ENCODE peak calls at places on chromosomes 6 and 20, in four cellular contexts. Q, M, I and E are unnamed samples.

GRCh38 chr6:126672654-126673053 is 332.7 kb downstream of the CENPW start:
- DNase-seq in M (no peak), I (no peak), Q (peak), E (no peak)

GRCh38 chr6:9292975-9293374 is 857.6 kb upstream of the SLC35B3 start:
- DNase-seq in M (no peak), I (no peak), Q (peak), E (no peak)

GRCh38 chr6:131210469-131210868 is 75.2 kb downstream of the AKAP7 start:
- DNase-seq in I (no peak), Q (no peak), M (no peak), E (no peak)

GRCh38 chr6:113103618-113104390 is 753.3 kb upstream of the MARCKS start:
- DNase-seq in Q (peak), M (no peak), I (no peak), E (no peak)

GRCh38 chr6:20575125-20575524 is 40.9 kb downstream of the CDKAL1 start:
- DNase-seq in M (no peak), I (no peak), Q (no peak), E (no peak)

GRCh38 chr20:53609501-53610445 is 16.1 kb upstream of the ZNF217 start:
- DNase-seq in Q (peak), I (no peak), M (peak), E (no peak)

GRCh38 chr6:167469101-167469500 is 144.2 kb downstream of the TTLL2 start:
- DNase-seq in I (no peak), M (no peak), Q (no peak), E (no peak)

GRCh38 chr20:16283307-16283706 is 289.9 kb downstream of the KIF16B start:
- DNase-seq in I (no peak), M (no peak), Q (no peak), E (no peak)

GRCh38 chr6:19450651-19451050 is 386.5 kb upstream of the ID4 start:
- DNase-seq in I (no peak), M (no peak), Q (no peak), E (no peak)

GRCh38 chr6:20318851-20319387 is 82.8 kb upstream of the E2F3 start:
- DNase-seq in Q (no peak), M (no peak), I (no peak), E (no peak)

GRCh38 chr6:17987576-17988421 is at the start of gene KIF13A:
- DNase-seq in Q (peak), M (peak), I (no peak), E (peak)

GRCh38 chr20:1283522-1284210 is 17.6 kb downstream of the SNPH start:
- DNase-seq in M (no peak), Q (no peak), I (no peak), E (no peak)

GRCh38 chr20:23820493-23820892 is 6.0 kb downstream of the CST2 start:
- DNase-seq in M (no peak), Q (no peak), I (no peak), E (no peak)

GRCh38 chr20:18738055-18738454 is 75.5 kb upstream of the SCP2D1 start:
- DNase-seq in Q (peak), I (no peak), M (peak), E (no peak)

GRCh38 chr6:155050311-155050710 is 55.2 kb downstream of the TIAM2 start:
- DNase-seq in I (no peak), Q (no peak), M (no peak), E (no peak)

GRCh38 chr6:35142578-35142977 is 1.4 kb upstream of the TCP11 start:
- DNase-seq in M (peak), I (no peak), Q (no peak), E (no peak)

GRCh38 chr20:17570347-17571152 is 675 bp downstream of the DSTN start:
- DNase-seq in I (peak), M (peak), Q (peak), E (no peak)

GRCh38 chr6:99096186-99096585 is 148.4 kb upstream of the FBXL4 start:
- DNase-seq in Q (no peak), I (no peak), M (no peak), E (no peak)

GRCh38 chr6:12012566-12013367 is 655 bp downstream of the HIVEP1 start:
- DNase-seq in Q (peak), I (no peak), M (peak), E (peak)

GRCh38 chr6:78835817-78836216 is 31.5 kb upstream of the IRAK1BP1 start:
- DNase-seq in M (peak), I (no peak), Q (peak), E (no peak)

GRCh38 chr6:2684059-2684749 is 66.5 kb downstream of the MYLK4 start:
- DNase-seq in M (no peak), I (peak), Q (peak), E (no peak)

GRCh38 chr6:143294265-143294664 is 156.2 kb downstream of the ADAT2 start:
- DNase-seq in M (no peak), Q (no peak), I (no peak), E (no peak)

GRCh38 chr6:100460650-100461204 is 4.0 kb downstream of the SIM1 start:
- DNase-seq in M (peak), Q (no peak), I (no peak), E (no peak)

GRCh38 chr6:105608711-105609374 is 206.0 kb upstream of the PREP start:
- DNase-seq in I (no peak), M (no peak), Q (peak), E (peak)

GRCh38 chr6:87929843-87930288 is 117.8 kb upstream of the SPACA1 start:
- DNase-seq in M (peak), I (peak), Q (peak), E (peak)

GRCh38 chr6:39471954-39472659 is 149.6 kb upstream of the KCNK16 start:
- DNase-seq in I (no peak), M (no peak), Q (no peak), E (no peak)

GRCh38 chr6:154458565-154459475 is 51.7 kb downstream of the CNKSR3 start:
- DNase-seq in Q (peak), M (no peak), I (no peak), E (peak)

GRCh38 chr6:55088896-55089295 is 85.4 kb upstream of the HCRTR2 start:
- DNase-seq in I (no peak), Q (no peak), M (no peak), E (no peak)

GRCh38 chr20:51311636-51312479 is 230.7 kb downstream of the NFATC2 start:
- DNase-seq in I (no peak), Q (no peak), M (no peak), E (no peak)

GRCh38 chr6:84773431-84774173 is 9.2 kb upstream of the TBX18 start:
- DNase-seq in I (no peak), Q (peak), M (no peak), E (no peak)

GRCh38 chr6:53043626-53044025 is 21.6 kb upstream of the FBXO9 start:
- DNase-seq in M (no peak), Q (peak), I (no peak), E (peak)

GRCh38 chr6:155084431-155085123 is 89.5 kb downstream of the TIAM2 start:
- DNase-seq in M (no peak), Q (no peak), I (no peak), E (no peak)

GRCh38 chr6:157245486-157245885 is 77.8 kb downstream of the TMEM242 start:
- DNase-seq in I (no peak), Q (no peak), M (no peak), E (no peak)

GRCh38 chr6:17315262-17315661 is 34.1 kb downstream of the RBM24 start:
- DNase-seq in M (no peak), Q (no peak), I (no peak), E (no peak)

GRCh38 chr20:23120936-23121765 is 35.0 kb upstream of the CD93 start:
- DNase-seq in M (peak), Q (no peak), I (no peak), E (no peak)

GRCh38 chr20:61436674-61437279 is 184.7 kb downstream of the CDH4 start:
- DNase-seq in Q (peak), M (no peak), I (no peak), E (no peak)

GRCh38 chr6:149065658-149066556 is 251.6 kb upstream of the TAB2 start:
- DNase-seq in I (no peak), Q (peak), M (peak), E (no peak)

GRCh38 chr20:25292176-25292891 is 44.4 kb downstream of the PYGB start:
- DNase-seq in M (no peak), Q (no peak), I (no peak), E (no peak)

GRCh38 chr6:151054304-151054703 is 185.5 kb upstream of the AKAP12 start:
- DNase-seq in Q (peak), I (no peak), M (no peak), E (no peak)

DNA sequence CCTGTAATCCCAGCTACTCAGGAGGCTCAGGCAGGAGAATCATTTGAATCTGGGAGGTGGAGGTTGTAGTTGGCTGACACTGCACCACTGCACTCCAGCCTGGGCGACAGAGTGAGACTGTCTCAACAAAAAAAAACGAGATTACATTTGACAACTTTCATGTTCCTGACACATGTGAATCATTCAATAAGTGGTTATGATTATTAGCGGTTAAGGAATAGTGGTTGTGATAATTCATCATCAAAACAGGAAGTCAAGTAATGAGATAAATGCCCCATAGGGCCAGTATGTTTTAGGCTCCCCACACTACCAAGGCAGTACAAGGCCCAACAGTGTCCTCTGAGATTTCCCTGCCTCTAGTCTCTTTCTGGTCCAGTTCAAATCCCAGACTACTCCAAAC is 2.5 kb downstream of the HDDC2 start:
- DNase-seq in M (no peak), Q (no peak), I (no peak), E (no peak)
- H3K4me3 ChIP-seq in M (no peak), Q (no peak), I (no peak), E (no peak)

DNA sequence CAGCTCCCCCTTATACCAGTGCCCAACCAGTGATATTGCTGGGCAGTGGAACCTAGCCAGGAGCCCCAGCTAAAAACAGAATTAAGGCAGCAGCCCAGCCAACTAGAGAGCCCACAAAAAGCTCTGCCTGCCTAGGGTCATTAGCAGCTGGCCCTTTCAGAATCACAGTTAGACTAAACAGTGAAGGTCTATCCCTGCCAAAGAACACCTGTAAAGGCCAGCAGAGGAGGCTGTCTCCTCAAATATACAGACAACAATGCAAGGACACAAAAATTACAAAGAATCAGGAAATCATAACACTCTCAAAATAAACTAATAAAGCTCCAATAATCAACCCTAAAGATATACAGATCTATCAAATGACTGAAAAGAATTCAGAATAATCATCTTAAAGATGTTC is 77.8 kb upstream of the HTR1E start:
- DNase-seq in I (no peak), Q (no peak), M (peak), E (no peak)
- TF ChIP-seq CTCF in I (no peak), Q (no peak), M (no peak), E (peak)

GRCh38 chr6:41159415-41160082 is 3.4 kb downstream of the TREM2 start:
- DNase-seq in M (no peak), I (no peak), Q (peak), E (no peak)

GRCh38 chr6:41156001-41156400 is 1.9 kb upstream of the TREML1 start:
- DNase-seq in I (no peak), M (no peak), Q (no peak), E (no peak)

GRCh38 chr6:41155132-41155805 is 1.1 kb upstream of the TREML1 start:
- DNase-seq in M (no peak), Q (no peak), I (no peak), E (no peak)

GRCh38 chr6:41156771-41157170 is 2.6 kb upstream of the TREML1 start:
- DNase-seq in M (no peak), I (no peak), Q (no peak), E (no peak)

DNA sequence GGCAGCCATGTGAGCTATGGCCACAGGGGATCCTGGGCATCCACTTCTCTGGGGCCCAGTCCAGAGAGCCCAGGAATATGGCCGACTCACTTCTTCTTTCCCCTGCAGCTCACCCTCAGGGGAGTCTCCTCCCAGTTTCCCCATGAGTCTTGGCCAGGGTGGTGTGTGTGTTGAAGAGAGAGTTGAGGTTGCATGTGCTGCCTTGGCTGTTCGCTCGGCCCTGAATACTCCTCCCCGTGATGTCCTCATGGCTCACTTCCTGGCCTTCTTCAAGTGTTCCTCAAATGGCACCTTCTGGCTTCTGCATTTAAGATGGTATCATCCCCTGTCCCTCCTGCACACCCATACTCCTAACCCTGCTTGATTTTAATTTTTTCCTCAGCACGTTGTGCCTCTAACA is 3.2 kb upstream of the TREML1 start:
- DNase-seq in M (peak), I (no peak), Q (no peak), E (no peak)
- H3K4me3 ChIP-seq in M (no peak), I (no peak), Q (no peak), E (no peak)

GRCh38 chr20:34888468-34888867 is 12.1 kb downstream of the ACSS2 start:
- DNase-seq in I (no peak), Q (no peak), M (no peak), E (no peak)
- TF ChIP-seq CTCF in I (no peak), Q (no peak), M (no peak), E (no peak)

GRCh38 chr6:4732691-4733315 is 43.4 kb upstream of the CDYL start:
- DNase-seq in Q (peak), M (no peak), I (peak), E (peak)
- H3K4me3 ChIP-seq in Q (peak), M (no peak), I (no peak), E (peak)

DNA sequence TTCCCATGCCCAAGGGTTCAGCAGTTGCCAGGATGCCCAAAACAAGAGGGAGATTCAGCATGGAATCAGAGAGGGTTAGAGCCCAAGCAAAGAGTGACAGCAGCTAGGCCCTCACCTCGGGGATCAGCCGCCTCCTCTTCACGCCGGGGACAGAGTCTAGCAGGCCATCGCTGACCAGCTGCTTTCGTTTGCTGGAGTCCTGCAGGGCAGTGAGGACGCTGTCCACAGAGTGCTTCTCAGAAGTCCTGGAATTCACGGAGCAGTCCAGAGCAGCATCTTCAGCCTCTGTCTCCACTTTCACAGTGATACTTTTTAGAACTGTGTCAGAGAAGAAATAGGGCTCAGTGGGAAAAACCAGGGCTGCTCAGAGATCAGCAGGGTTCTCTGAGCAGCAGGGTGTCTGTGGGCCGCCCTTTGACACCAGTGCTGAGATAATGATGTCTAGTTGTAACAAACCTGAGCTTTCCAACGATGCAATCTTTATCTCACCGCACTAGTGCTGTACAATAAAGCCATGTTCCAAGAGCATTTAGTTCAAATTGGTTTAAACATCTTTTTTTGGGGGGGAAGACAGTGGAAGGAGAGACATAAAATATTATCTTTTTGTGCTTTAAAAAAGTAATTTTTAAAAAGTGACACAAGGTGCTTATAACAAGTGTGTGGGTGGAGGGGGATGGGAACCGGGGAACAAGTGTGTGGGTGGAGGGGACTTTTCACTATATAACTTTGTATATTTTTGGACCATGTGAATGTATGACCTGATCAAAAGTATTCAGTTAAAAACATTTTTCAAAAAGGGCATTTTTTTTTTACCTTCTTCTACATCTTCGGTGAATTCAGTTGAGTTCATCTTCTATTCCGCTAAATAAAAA is 16.6 kb downstream of the BEND3 start:
- DNase-seq in I (no peak), Q (no peak), M (no peak), E (no peak)
- TF ChIP-seq CTCF in I (no peak), Q (no peak), M (no peak), E (no peak)